ENCODE peak calls at places on chromosomes 16 and 17, in seven cellular contexts. A, Z, Q, V, E, U and H are unnamed samples.
A peak's percentile ranks its signal among the peaks of the same experiment; 100 is the strongest.

GRCh38 chr16:48450367-48450766 is 65.2 kb upstream of the SIAH1 start:
- DNase-seq in A (peak; percentile 36), Z (no peak), Q (no peak), V (no peak), E (no peak), U (no peak), H (no peak)

GRCh38 chr16:64397945-64398508 is 723.8 kb downstream of the CDH11 start:
- DNase-seq in A (peak; percentile 41), Z (no peak), Q (no peak), V (no peak), E (no peak), U (no peak), H (no peak)

GRCh38 chr16:85923153-85924021 is 24.4 kb downstream of the IRF8 start:
- DNase-seq in A (peak; percentile 59), Z (peak; percentile 66), Q (peak; percentile 98), V (no peak), E (no peak), U (no peak), H (no peak)

GRCh38 chr17:33753452-33753851 is 460.4 kb upstream of the ASIC2 start:
- DNase-seq in A (no peak), Z (no peak), Q (no peak), V (no peak), E (no peak), U (no peak), H (no peak)

GRCh38 chr17:40069751-40070643 is 7.2 kb downstream of the THRA start:
- DNase-seq in A (peak; percentile 46), Z (no peak), Q (peak; percentile 33), V (no peak), E (peak; percentile 39), U (no peak), H (no peak)

GRCh38 chr17:56987283-56987834 is 9.4 kb downstream of the SCPEP1 start:
- DNase-seq in A (no peak), Z (no peak), Q (no peak), V (no peak), E (no peak), U (no peak), H (no peak)

GRCh38 chr16:66306366-66307150 is 59.9 kb upstream of the CDH5 start:
- DNase-seq in A (no peak), Z (no peak), Q (no peak), V (no peak), E (no peak), U (no peak), H (no peak)

GRCh38 chr17:56810286-56810781 is 23.4 kb downstream of the C17orf67 start:
- DNase-seq in A (no peak), Z (no peak), Q (no peak), V (no peak), E (no peak), U (no peak), H (no peak)

GRCh38 chr16:4375717-4376116 is 4.1 kb downstream of the VASN start:
- DNase-seq in A (no peak), Z (peak; percentile 85), Q (no peak), V (no peak), E (no peak), U (no peak), H (no peak)

GRCh38 chr16:77833906-77834599 is 45.7 kb downstream of the VAT1L start:
- DNase-seq in A (peak; percentile 89), Z (peak; percentile 11), Q (peak; percentile 78), V (peak; percentile 41), E (peak; percentile 75), U (peak; percentile 99), H (peak; percentile 68)

GRCh38 chr17:78925662-78926555 is 722 bp upstream of the TIMP2 start:
- DNase-seq in A (peak; percentile 87), Z (peak; percentile 81), Q (peak; percentile 55), V (no peak), E (peak; percentile 65), U (peak; percentile 24), H (no peak)

GRCh38 chr16:81798311-81799137 is 19.4 kb downstream of the PLCG2 start:
- DNase-seq in A (no peak), Z (no peak), Q (no peak), V (no peak), E (no peak), U (no peak), H (no peak)

GRCh38 chr17:43599046-43599395 is 52.9 kb upstream of the ETV4 start:
- DNase-seq in A (no peak), Z (no peak), Q (no peak), V (no peak), E (no peak), U (peak; percentile 26), H (no peak)

GRCh38 chr17:43597624-43598358 is 51.7 kb upstream of the ETV4 start:
- DNase-seq in A (no peak), Z (no peak), Q (no peak), V (no peak), E (no peak), U (no peak), H (no peak)

GRCh38 chr17:43601280-43602050 is 55.3 kb upstream of the ETV4 start:
- DNase-seq in A (peak; percentile 51), Z (no peak), Q (no peak), V (no peak), E (no peak), U (peak; percentile 46), H (no peak)

GRCh38 chr17:43599835-43600234 is 53.7 kb upstream of the ETV4 start:
- DNase-seq in A (peak; percentile 87), Z (peak; percentile 28), Q (peak; percentile 74), V (no peak), E (no peak), U (no peak), H (no peak)

GRCh38 chr17:43598359-43599045 is 52.4 kb upstream of the ETV4 start:
- DNase-seq in A (no peak), Z (no peak), Q (no peak), V (no peak), E (no peak), U (no peak), H (no peak)
- H3K18ac ChIP-seq in A (peak overlapping the region; percentile 1), Z (peak overlapping the region; percentile 92), Q (no peak overlapping the region), V (no peak overlapping the region), E (no peak overlapping the region), U (no peak overlapping the region), H (no peak overlapping the region)

GRCh38 chr17:73604476-73604875 is 39.8 kb downstream of the SDK2 start:
- DNase-seq in A (no peak), Z (no peak), Q (no peak), V (no peak), E (no peak), U (no peak), H (no peak)
- H3K18ac ChIP-seq in A (no peak overlapping the region), Z (no peak overlapping the region), Q (no peak overlapping the region), V (no peak overlapping the region), E (no peak overlapping the region), U (no peak overlapping the region), H (peak overlapping the region; percentile 62)

GRCh38 chr17:81116704-81117103 is 48.6 kb upstream of the PVALEF start:
- DNase-seq in A (no peak), Z (no peak), Q (no peak), V (no peak), E (no peak), U (no peak), H (no peak)

GRCh38 chr17:81118308-81119221 is 46.7 kb upstream of the PVALEF start:
- DNase-seq in A (no peak), Z (no peak), Q (no peak), V (no peak), E (peak; percentile 69), U (no peak), H (no peak)

GRCh38 chr17:81115749-81116464 is 49.4 kb upstream of the PVALEF start:
- DNase-seq in A (no peak), Z (no peak), Q (no peak), V (no peak), E (no peak), U (no peak), H (no peak)

GRCh38 chr17:81119223-81120148 is 45.8 kb upstream of the PVALEF start:
- DNase-seq in A (peak; percentile 92), Z (peak; percentile 94), Q (peak; percentile 96), V (peak; percentile 82), E (peak; percentile 99), U (peak; percentile 98), H (peak; percentile 90)

GRCh38 chr17:81117672-81118198 is 47.6 kb upstream of the PVALEF start:
- DNase-seq in A (no peak), Z (peak; percentile 48), Q (no peak), V (no peak), E (no peak), U (no peak), H (no peak)
- H3K18ac ChIP-seq in A (no peak overlapping the region), Z (no peak overlapping the region), Q (no peak overlapping the region), V (no peak overlapping the region), E (no peak overlapping the region), U (no peak overlapping the region), H (no peak overlapping the region)

GRCh38 chr16:20918486-20919239 is 18.1 kb downstream of the LYRM1 start:
- DNase-seq in A (peak; percentile 35), Z (no peak), Q (peak; percentile 26), V (no peak), E (no peak), U (no peak), H (no peak)

GRCh38 chr16:20916289-20916688 is 15.7 kb downstream of the LYRM1 start:
- DNase-seq in A (no peak), Z (no peak), Q (no peak), V (no peak), E (no peak), U (no peak), H (no peak)

GRCh38 chr16:20920091-20920490 is 19.5 kb downstream of the LYRM1 start:
- DNase-seq in A (no peak), Z (peak; percentile 25), Q (no peak), V (no peak), E (no peak), U (no peak), H (no peak)

GRCh38 chr16:20915733-20916132 is 15.2 kb downstream of the LYRM1 start:
- DNase-seq in A (no peak), Z (peak; percentile 23), Q (no peak), V (no peak), E (no peak), U (no peak), H (no peak)

GRCh38 chr16:20916927-20917326 is 16.4 kb downstream of the LYRM1 start:
- DNase-seq in A (no peak), Z (no peak), Q (no peak), V (no peak), E (no peak), U (no peak), H (no peak)
- H3K18ac ChIP-seq in A (no peak overlapping the region), Z (no peak overlapping the region), Q (no peak overlapping the region), V (no peak overlapping the region), E (no peak overlapping the region), U (no peak overlapping the region), H (no peak overlapping the region)

GRCh38 chr17:44159519-44160210 is 10.8 kb upstream of the ASB16 start:
- DNase-seq in A (peak; percentile 25), Z (no peak), Q (peak; percentile 83), V (no peak), E (no peak), U (no peak), H (no peak)
- H3K18ac ChIP-seq in A (no peak overlapping the region), Z (no peak overlapping the region), Q (peak overlapping the region; percentile 48), V (no peak overlapping the region), E (no peak overlapping the region), U (no peak overlapping the region), H (no peak overlapping the region)